ENCODE peak calls at places on chromosome 3, in seven cellular contexts. One of them, this sample, is unnamed.

GRCh38 chr3:119443179-119443578 is 20.2 kb downstream of the TMEM39A start:
- DNase-seq in heart right ventricle: no peak
- DNase-seq in K562: no peak
- DNase-seq in body of pancreas: no peak
- DNase-seq in astrocyte: no peak
- DNase-seq in endothelial cell of umbilical vein: no peak
- DNase-seq in adrenal gland: no peak
- DNase-seq in this sample: no peak

GRCh38 chr3:51360806-51361205 is 24.3 kb upstream of the MANF start:
- DNase-seq in heart right ventricle: no peak
- DNase-seq in K562: no peak
- DNase-seq in body of pancreas: no peak
- DNase-seq in astrocyte: no peak
- DNase-seq in endothelial cell of umbilical vein: no peak
- DNase-seq in adrenal gland: peak; percentile 3
- DNase-seq in this sample: no peak

GRCh38 chr3:188943591-188943990 is 228.2 kb upstream of the TPRG1 start:
- DNase-seq in heart right ventricle: no peak
- DNase-seq in K562: no peak
- DNase-seq in body of pancreas: no peak
- DNase-seq in astrocyte: no peak
- DNase-seq in endothelial cell of umbilical vein: no peak
- DNase-seq in adrenal gland: no peak
- DNase-seq in this sample: no peak

GRCh38 chr3:45974686-45975085 is 20.9 kb downstream of the FYCO1 start:
- DNase-seq in heart right ventricle: no peak
- DNase-seq in K562: no peak
- DNase-seq in body of pancreas: no peak
- DNase-seq in astrocyte: no peak
- DNase-seq in endothelial cell of umbilical vein: no peak
- DNase-seq in adrenal gland: no peak
- DNase-seq in this sample: no peak

GRCh38 chr3:47022540-47023161 is 43.2 kb downstream of the NBEAL2 start:
- DNase-seq in heart right ventricle: no peak
- DNase-seq in K562: no peak
- DNase-seq in body of pancreas: peak; percentile 70
- DNase-seq in astrocyte: no peak
- DNase-seq in endothelial cell of umbilical vein: peak; percentile 18
- DNase-seq in adrenal gland: peak; percentile 74
- DNase-seq in this sample: no peak

GRCh38 chr3:41041899-41042298 is 157.4 kb upstream of the CTNNB1 start:
- DNase-seq in heart right ventricle: no peak
- DNase-seq in K562: no peak
- DNase-seq in body of pancreas: no peak
- DNase-seq in astrocyte: no peak
- DNase-seq in endothelial cell of umbilical vein: no peak
- DNase-seq in adrenal gland: no peak
- DNase-seq in this sample: no peak

GRCh38 chr3:113018461-113019181 is 27.8 kb downstream of the GTPBP8 start:
- DNase-seq in heart right ventricle: no peak
- DNase-seq in K562: peak; percentile 6
- DNase-seq in body of pancreas: no peak
- DNase-seq in astrocyte: peak; percentile 6
- DNase-seq in endothelial cell of umbilical vein: no peak
- DNase-seq in adrenal gland: peak; percentile 52
- DNase-seq in this sample: no peak

GRCh38 chr3:54999159-54999558 is 71.3 kb upstream of the LRTM1 start:
- DNase-seq in heart right ventricle: no peak
- DNase-seq in K562: peak; percentile 22
- DNase-seq in body of pancreas: no peak
- DNase-seq in astrocyte: peak; percentile 94
- DNase-seq in endothelial cell of umbilical vein: no peak
- DNase-seq in adrenal gland: no peak
- DNase-seq in this sample: no peak

GRCh38 chr3:52998781-52999509 is 46.9 kb downstream of the SFMBT1 start:
- DNase-seq in heart right ventricle: no peak
- DNase-seq in K562: peak; percentile 31
- DNase-seq in body of pancreas: no peak
- DNase-seq in astrocyte: no peak
- DNase-seq in endothelial cell of umbilical vein: no peak
- DNase-seq in adrenal gland: no peak
- DNase-seq in this sample: peak; percentile 66

GRCh38 chr3:196789773-196790419 is 50.2 kb downstream of the PAK2 start:
- DNase-seq in heart right ventricle: no peak
- DNase-seq in K562: no peak
- DNase-seq in body of pancreas: no peak
- DNase-seq in astrocyte: no peak
- DNase-seq in endothelial cell of umbilical vein: no peak
- DNase-seq in adrenal gland: no peak
- DNase-seq in this sample: no peak

GRCh38 chr3:81434171-81434570 is 327.3 kb downstream of the GBE1 start:
- DNase-seq in heart right ventricle: no peak
- DNase-seq in K562: no peak
- DNase-seq in body of pancreas: no peak
- DNase-seq in astrocyte: no peak
- DNase-seq in endothelial cell of umbilical vein: no peak
- DNase-seq in adrenal gland: no peak
- DNase-seq in this sample: no peak

GRCh38 chr3:53044371-53045106 is 1.3 kb downstream of the SFMBT1 start:
- DNase-seq in heart right ventricle: no peak
- DNase-seq in K562: peak; percentile 38
- DNase-seq in body of pancreas: peak; percentile 31
- DNase-seq in astrocyte: peak; percentile 36
- DNase-seq in endothelial cell of umbilical vein: peak; percentile 47
- DNase-seq in adrenal gland: peak; percentile 57
- DNase-seq in this sample: peak; percentile 72

GRCh38 chr3:192778508-192778907 is 51.2 kb upstream of the FGF12 start:
- DNase-seq in heart right ventricle: no peak
- DNase-seq in K562: no peak
- DNase-seq in body of pancreas: no peak
- DNase-seq in astrocyte: no peak
- DNase-seq in endothelial cell of umbilical vein: no peak
- DNase-seq in adrenal gland: no peak
- DNase-seq in this sample: no peak

GRCh38 chr3:19934098-19934566 is at the start of gene EFHB:
- DNase-seq in heart right ventricle: no peak
- DNase-seq in K562: peak; percentile 94
- DNase-seq in body of pancreas: peak; percentile 40
- DNase-seq in astrocyte: no peak
- DNase-seq in endothelial cell of umbilical vein: no peak
- DNase-seq in adrenal gland: peak; percentile 57
- DNase-seq in this sample: peak; percentile 69

GRCh38 chr3:185270262-185270955 is 16.6 kb upstream of the EHHADH start:
- DNase-seq in heart right ventricle: no peak
- DNase-seq in K562: peak; percentile 69
- DNase-seq in body of pancreas: no peak
- DNase-seq in astrocyte: no peak
- DNase-seq in endothelial cell of umbilical vein: peak; percentile 16
- DNase-seq in adrenal gland: peak; percentile 73
- DNase-seq in this sample: no peak

GRCh38 chr3:141659821-141660597 is 78.1 kb upstream of the RNF7 start:
- DNase-seq in heart right ventricle: peak; percentile 70
- DNase-seq in K562: peak; percentile 47
- DNase-seq in body of pancreas: peak; percentile 69
- DNase-seq in astrocyte: peak; percentile 33
- DNase-seq in endothelial cell of umbilical vein: peak; percentile 31
- DNase-seq in adrenal gland: peak; percentile 87
- DNase-seq in this sample: peak; percentile 83

GRCh38 chr3:14460342-14461005 is 58.1 kb downstream of the SLC6A6 start:
- DNase-seq in heart right ventricle: peak; percentile 78
- DNase-seq in K562: no peak
- DNase-seq in body of pancreas: peak; percentile 76
- DNase-seq in astrocyte: peak; percentile 96
- DNase-seq in endothelial cell of umbilical vein: peak; percentile 97
- DNase-seq in adrenal gland: peak; percentile 87
- DNase-seq in this sample: no peak

GRCh38 chr3:152780553-152780952 is 54.4 kb upstream of the P2RY1 start:
- DNase-seq in heart right ventricle: no peak
- DNase-seq in K562: no peak
- DNase-seq in body of pancreas: no peak
- DNase-seq in astrocyte: peak; percentile 27
- DNase-seq in endothelial cell of umbilical vein: no peak
- DNase-seq in adrenal gland: no peak
- DNase-seq in this sample: no peak

GRCh38 chr3:162170581-162170980 is 674.0 kb downstream of the OTOL1 start:
- DNase-seq in heart right ventricle: no peak
- DNase-seq in K562: no peak
- DNase-seq in body of pancreas: no peak
- DNase-seq in astrocyte: peak; percentile 10
- DNase-seq in endothelial cell of umbilical vein: no peak
- DNase-seq in adrenal gland: no peak
- DNase-seq in this sample: no peak

GRCh38 chr3:178519701-178520100 is 16.5 kb upstream of the KCNMB2 start:
- DNase-seq in heart right ventricle: no peak
- DNase-seq in K562: no peak
- DNase-seq in body of pancreas: no peak
- DNase-seq in astrocyte: no peak
- DNase-seq in endothelial cell of umbilical vein: no peak
- DNase-seq in adrenal gland: no peak
- DNase-seq in this sample: no peak

GRCh38 chr3:32349184-32349583 is 42.5 kb upstream of the CMTM7 start:
- DNase-seq in heart right ventricle: no peak
- DNase-seq in K562: no peak
- DNase-seq in body of pancreas: no peak
- DNase-seq in astrocyte: no peak
- DNase-seq in endothelial cell of umbilical vein: no peak
- DNase-seq in adrenal gland: no peak
- DNase-seq in this sample: no peak

DNA sequence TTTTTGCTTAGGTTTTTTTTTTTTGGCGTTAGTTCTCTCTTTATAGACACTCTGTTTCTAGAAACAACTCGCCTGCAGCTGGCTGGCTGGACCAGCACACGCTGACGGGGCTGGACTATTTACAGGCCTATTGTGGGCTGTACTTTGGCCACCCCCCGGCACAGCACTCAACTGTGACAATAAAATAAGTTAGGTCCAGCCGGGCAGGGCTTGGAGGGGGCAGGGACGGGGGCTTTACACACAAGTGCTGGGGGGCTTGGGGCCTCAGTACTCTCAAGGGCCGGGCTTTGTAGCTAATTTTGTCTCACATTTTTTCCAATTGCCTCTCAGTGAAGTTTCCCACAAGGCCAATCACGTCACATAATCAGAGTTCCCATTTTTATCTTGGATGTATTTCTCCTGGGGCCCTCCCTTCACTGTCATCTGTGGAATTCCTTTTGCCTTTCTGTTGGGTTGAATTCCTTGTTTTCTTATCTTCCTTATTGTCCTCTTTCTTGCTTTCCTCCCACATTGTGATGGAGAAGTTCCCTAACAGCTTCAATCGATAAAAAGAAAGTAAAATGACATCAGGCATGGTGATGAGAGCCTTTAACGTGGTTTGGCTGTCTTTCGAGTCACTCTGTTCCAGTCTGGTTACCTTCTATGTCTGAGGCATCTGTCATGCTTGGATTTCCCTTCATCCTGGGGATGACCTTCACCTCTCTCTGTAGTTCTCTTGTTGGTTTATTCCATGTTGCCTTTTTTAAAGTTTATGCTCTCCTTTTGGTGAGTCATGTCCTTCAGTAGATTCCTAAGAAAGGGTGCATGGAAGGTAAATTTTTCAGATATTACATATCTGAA is 44.1 kb upstream of the CMTM7 start:
- DNase-seq in heart right ventricle: peak; percentile 47
- DNase-seq in K562: no peak
- DNase-seq in body of pancreas: no peak
- DNase-seq in astrocyte: peak; percentile 4
- DNase-seq in endothelial cell of umbilical vein: no peak
- DNase-seq in adrenal gland: peak; percentile 53
- DNase-seq in this sample: no peak
- H3K27ac ChIP-seq in heart right ventricle: peak overlapping the region; percentile 39
- H3K27ac ChIP-seq in K562: no peak overlapping the region
- H3K27ac ChIP-seq in body of pancreas: no peak overlapping the region
- H3K27ac ChIP-seq in astrocyte: no peak overlapping the region
- H3K27ac ChIP-seq in endothelial cell of umbilical vein: no peak overlapping the region
- H3K27ac ChIP-seq in adrenal gland: no peak overlapping the region
- H3K27ac ChIP-seq in this sample: no peak overlapping the region

GRCh38 chr3:44942202-44942921 is 33.6 kb downstream of the ZDHHC3 start:
- DNase-seq in heart right ventricle: no peak
- DNase-seq in K562: no peak
- DNase-seq in body of pancreas: no peak
- DNase-seq in astrocyte: peak; percentile 43
- DNase-seq in endothelial cell of umbilical vein: no peak
- DNase-seq in adrenal gland: no peak
- DNase-seq in this sample: no peak
- TF ChIP-seq CTCF in heart right ventricle: no peak
- TF ChIP-seq CTCF in K562: no peak
- TF ChIP-seq CTCF in body of pancreas: no peak
- TF ChIP-seq CTCF in astrocyte: no peak
- TF ChIP-seq CTCF in endothelial cell of umbilical vein: no peak
- TF ChIP-seq CTCF in adrenal gland: no peak
- TF ChIP-seq CTCF in this sample: no peak

DNA sequence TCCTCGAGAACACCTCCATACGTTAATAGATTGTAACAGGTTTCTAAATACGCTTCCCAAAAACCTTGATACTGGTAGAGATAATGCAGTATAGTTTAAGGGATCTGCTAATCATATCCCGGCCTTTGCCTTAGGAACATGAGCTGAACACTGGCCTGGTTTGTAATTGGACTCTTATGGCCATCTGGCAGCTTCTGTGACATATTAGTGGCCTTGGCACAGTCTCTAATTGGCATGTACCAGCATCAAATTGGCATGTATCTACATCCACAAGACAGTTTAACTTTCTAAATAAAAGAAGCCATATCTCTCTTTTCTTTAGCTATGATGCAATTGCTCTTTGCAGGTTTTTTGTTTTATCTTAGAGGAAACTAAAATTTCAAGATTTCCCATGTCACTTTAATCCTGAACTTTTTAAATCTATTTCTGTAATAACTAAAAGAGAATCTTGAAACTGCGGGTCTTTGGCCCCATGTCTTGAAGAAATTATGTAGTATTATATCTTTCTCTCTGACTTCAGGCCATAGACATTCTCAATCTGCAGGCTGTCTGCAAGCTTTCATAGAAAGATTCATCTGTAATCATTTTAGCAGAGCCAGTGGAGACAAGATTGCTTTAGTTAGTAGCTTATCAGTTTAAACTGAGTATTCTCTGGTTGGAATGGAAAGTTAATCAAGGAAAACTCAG is 44.7 kb upstream of the FILIP1L start:
- DNase-seq in heart right ventricle: no peak
- DNase-seq in K562: no peak
- DNase-seq in body of pancreas: no peak
- DNase-seq in astrocyte: no peak
- DNase-seq in endothelial cell of umbilical vein: peak; percentile 54
- DNase-seq in adrenal gland: peak; percentile 89
- DNase-seq in this sample: no peak
- H3K27ac ChIP-seq in heart right ventricle: peak overlapping the region; percentile 61
- H3K27ac ChIP-seq in K562: no peak overlapping the region
- H3K27ac ChIP-seq in body of pancreas: peak overlapping the region; percentile 9
- H3K27ac ChIP-seq in astrocyte: no peak overlapping the region
- H3K27ac ChIP-seq in endothelial cell of umbilical vein: peak overlapping the region; percentile 75
- H3K27ac ChIP-seq in adrenal gland: peak overlapping the region; percentile 79
- H3K27ac ChIP-seq in this sample: peak overlapping the region; percentile 37

DNA sequence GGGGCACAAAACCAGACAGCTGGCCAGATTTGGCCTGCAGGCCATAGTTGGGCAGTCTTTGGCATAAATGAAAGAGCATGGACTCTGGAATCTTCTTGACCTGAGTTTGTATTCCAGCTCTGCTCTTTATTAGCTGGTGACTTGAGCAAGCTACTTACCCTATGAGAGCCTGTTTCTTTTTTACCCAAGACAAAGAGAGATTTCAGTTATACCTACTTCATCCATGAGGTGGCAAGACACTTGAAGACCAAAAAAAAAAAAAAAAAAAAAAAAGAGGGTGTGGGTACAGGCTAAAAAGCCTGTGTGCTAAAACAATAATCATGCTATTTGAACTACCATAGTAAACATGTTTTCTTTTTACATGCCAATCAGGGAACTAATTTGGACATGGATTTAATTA is 109.0 kb upstream of the FHIT start:
- DNase-seq in heart right ventricle: no peak
- DNase-seq in K562: no peak
- DNase-seq in body of pancreas: no peak
- DNase-seq in astrocyte: no peak
- DNase-seq in endothelial cell of umbilical vein: no peak
- DNase-seq in adrenal gland: no peak
- DNase-seq in this sample: no peak
- TF ChIP-seq CTCF in heart right ventricle: no peak
- TF ChIP-seq CTCF in K562: no peak
- TF ChIP-seq CTCF in body of pancreas: no peak
- TF ChIP-seq CTCF in astrocyte: no peak
- TF ChIP-seq CTCF in endothelial cell of umbilical vein: no peak
- TF ChIP-seq CTCF in adrenal gland: no peak
- TF ChIP-seq CTCF in this sample: no peak